ENCODE peak calls at places on chromosomes 1 and 21, in eight cellular contexts. B is pancreas, Y is IMR-90, W is fibroblast of lung, N is tibial artery, F is neural progenitor cell, A is bronchial epithelial cell, T is GM23248. Q is an unnamed sample.
A peak's percentile ranks its signal among the peaks of the same experiment; 100 is the strongest.

GRCh38 chr1:77399250-77400086 is 117.6 kb downstream of the AK5 start:
- DNase-seq in W (no peak), B (no peak), F (peak; percentile 87), N (no peak), T (no peak), A (no peak), Y (no peak), Q (no peak)

GRCh38 chr1:167927075-167927754 is 9.3 kb upstream of the DCAF6 start:
- DNase-seq in N (no peak), Y (no peak), T (no peak), A (no peak), W (no peak), F (no peak), B (no peak), Q (no peak)

GRCh38 chr1:81351864-81352263 is 448.9 kb upstream of the ADGRL2 start:
- DNase-seq in A (no peak), B (no peak), W (no peak), F (no peak), T (no peak), Y (no peak), N (no peak), Q (no peak)

GRCh38 chr1:82978461-82979324 is 1020.2 kb downstream of the TTLL7 start:
- DNase-seq in F (no peak), N (no peak), W (no peak), T (no peak), A (no peak), Y (no peak), B (no peak), Q (no peak)

GRCh38 chr21:14120091-14120734 is 90.5 kb downstream of the LIPI start:
- DNase-seq in A (peak; percentile 15), F (peak; percentile 59), B (peak; percentile 29), Y (peak; percentile 8), W (no peak), T (peak; percentile 60), N (no peak), Q (peak; percentile 5)

GRCh38 chr1:221100196-221100950 is 221.1 kb downstream of the HLX start:
- DNase-seq in Y (peak; percentile 86), T (peak; percentile 91), B (no peak), A (no peak), F (no peak), W (peak; percentile 90), N (no peak), Q (no peak)

GRCh38 chr1:74363220-74363619 is 128.0 kb downstream of the TNNI3K start:
- DNase-seq in A (no peak), B (no peak), N (no peak), W (peak; percentile 4), T (no peak), Y (no peak), F (no peak), Q (no peak)

GRCh38 chr1:202286622-202287097 is 55.1 kb downstream of the UBE2T start:
- DNase-seq in W (peak; percentile 79), B (peak; percentile 25), T (no peak), F (no peak), A (no peak), N (peak; percentile 48), Y (peak; percentile 1), Q (no peak)

GRCh38 chr1:150061632-150062101 is 5.9 kb upstream of the VPS45 start:
- DNase-seq in F (no peak), B (peak; percentile 18), W (peak; percentile 97), T (peak; percentile 92), N (no peak), A (peak; percentile 43), Y (peak; percentile 97), Q (no peak)

GRCh38 chr21:41761211-41762181 is 5.4 kb downstream of the RIPK4 start:
- DNase-seq in A (peak; percentile 63), Y (no peak), N (peak; percentile 70), F (peak; percentile 59), W (no peak), B (peak; percentile 73), T (peak; percentile 35), Q (peak; percentile 82)

GRCh38 chr1:49864597-49864996 is 159.2 kb downstream of the AGBL4 start:
- DNase-seq in F (no peak), W (no peak), A (no peak), Y (no peak), N (no peak), T (no peak), B (no peak), Q (no peak)

GRCh38 chr1:47433037-47433421 is 4.8 kb upstream of the FOXD2 start:
- DNase-seq in B (no peak), F (no peak), N (no peak), W (no peak), Y (no peak), A (no peak), T (no peak), Q (peak; percentile 37)
- H3K4me3 ChIP-seq in B (no peak overlapping the region), F (peak overlapping the region; percentile 43), N (no peak overlapping the region), W (no peak overlapping the region), Y (no peak overlapping the region), A (no peak overlapping the region), T (no peak overlapping the region), Q (no peak overlapping the region)

GRCh38 chr1:90719321-90720136 is 2.4 kb upstream of the BARHL2 start:
- DNase-seq in T (peak; percentile 26), W (no peak), F (peak; percentile 59), N (no peak), A (no peak), B (no peak), Y (no peak), Q (peak; percentile 84)
- H3K27me3 ChIP-seq in T (peaks cover 94% of the 10 kb centered on the region), W (peaks cover 74% of the 10 kb centered on the region), F (peaks cover 100% of the 10 kb centered on the region), N (peaks cover 98% of the 10 kb centered on the region), A (peaks cover 65% of the 10 kb centered on the region), B (peaks cover 35% of the 10 kb centered on the region), Y (peaks cover 80% of the 10 kb centered on the region), Q (peaks cover 98% of the 10 kb centered on the region)

GRCh38 chr1:154154534-154155181 is at the start of gene NUP210L:
- DNase-seq in A (peak; percentile 76), N (peak; percentile 71), B (no peak), Y (peak; percentile 89), W (peak; percentile 18), F (peak; percentile 20), T (peak; percentile 36), Q (peak; percentile 83)
- H3K4me3 ChIP-seq in A (peak within 1 kb of the TSS; percentile 34), N (no peak within 1 kb of the TSS), B (no peak within 1 kb of the TSS), Y (peak within 1 kb of the TSS; percentile 28), W (no peak within 1 kb of the TSS), F (no peak within 1 kb of the TSS), T (no peak within 1 kb of the TSS), Q (no peak within 1 kb of the TSS)

GRCh38 chr1:34175737-34176136 is 970 bp upstream of the C1orf94 start:
- DNase-seq in N (no peak), F (no peak), Y (no peak), B (no peak), T (no peak), W (no peak), A (no peak), Q (no peak)
- H3K27me3 ChIP-seq in N (peaks cover 86% of the 10 kb centered on the region), F (peaks cover 31% of the 10 kb centered on the region), Y (no peaks in the 10 kb centered on the region), B (no peaks in the 10 kb centered on the region), T (peaks cover 77% of the 10 kb centered on the region), W (peaks cover 16% of the 10 kb centered on the region), A (peaks cover 2% of the 10 kb centered on the region), Q (peaks cover 9% of the 10 kb centered on the region)

GRCh38 chr1:204684206-204684536 is 1.4 kb downstream of the LRRN2 start:
- DNase-seq in Y (no peak), T (no peak), A (no peak), N (no peak), W (no peak), F (no peak), B (no peak), Q (peak; percentile 72)
- H3K4me3 ChIP-seq in Y (no peak overlapping the region), T (no peak overlapping the region), A (no peak overlapping the region), N (no peak overlapping the region), W (no peak overlapping the region), F (peak overlapping the region; percentile 79), B (no peak overlapping the region), Q (peak overlapping the region; percentile 65)

GRCh38 chr1:39620659-39621165 is 18.7 kb downstream of the HEYL start:
- DNase-seq in T (no peak), F (no peak), W (no peak), A (no peak), B (no peak), N (no peak), Y (no peak), Q (no peak)
- H3K27me3 ChIP-seq in T (no peaks in the 10 kb centered on the region), F (peaks cover 21% of the 10 kb centered on the region), W (peaks cover 20% of the 10 kb centered on the region), A (peaks cover 12% of the 10 kb centered on the region), B (no peaks in the 10 kb centered on the region), N (no peaks in the 10 kb centered on the region), Y (peaks cover 27% of the 10 kb centered on the region), Q (peaks cover 18% of the 10 kb centered on the region)

GRCh38 chr1:93675931-93676330 is 5.7 kb downstream of the BCAR3 start:
- DNase-seq in F (no peak), Y (no peak), N (no peak), B (no peak), T (peak; percentile 48), W (peak; percentile 43), A (no peak), Q (no peak)
- H3K4me3 ChIP-seq in F (no peak overlapping the region), Y (no peak overlapping the region), N (no peak overlapping the region), B (no peak overlapping the region), T (no peak overlapping the region), W (no peak overlapping the region), A (no peak overlapping the region), Q (no peak overlapping the region)